ENCODE peak calls at places on chromosomes 6 and 20, in four cellular contexts. R, B, I and O are unnamed samples.

GRCh38 chr6:48378874-48379407 is 267.9 kb upstream of the PTCHD4 start:
- DNase-seq in R (peak), B (no peak), I (no peak), O (no peak)

GRCh38 chr6:144580771-144581170 is 295.6 kb downstream of the UTRN start:
- DNase-seq in R (no peak), B (no peak), I (no peak), O (no peak)

GRCh38 chr6:147157930-147158329 is 46.3 kb upstream of the STXBP5 start:
- DNase-seq in R (no peak), B (no peak), I (no peak), O (no peak)

GRCh38 chr6:155089746-155090145 is 94.6 kb downstream of the TIAM2 start:
- DNase-seq in R (no peak), B (no peak), I (no peak), O (no peak)

GRCh38 chr20:49656304-49656703 is 57.4 kb downstream of the B4GALT5 start:
- DNase-seq in R (no peak), B (no peak), I (no peak), O (no peak)

GRCh38 chr6:54874349-54875048 is 27.9 kb downstream of the FAM83B start:
- DNase-seq in R (peak), B (no peak), I (no peak), O (no peak)

GRCh38 chr6:82275686-82276085 is 28.1 kb upstream of the IBTK start:
- DNase-seq in R (no peak), B (no peak), I (no peak), O (no peak)

GRCh38 chr6:37507690-37508421 is 8.2 kb upstream of the CCDC167 start:
- DNase-seq in R (peak), B (peak), I (no peak), O (no peak)

GRCh38 chr6:118963003-118963402 is 28.0 kb upstream of the MCM9 start:
- DNase-seq in R (peak), B (no peak), I (no peak), O (no peak)

GRCh38 chr6:72674842-72675241 is 53.0 kb downstream of the KCNQ5 start:
- DNase-seq in R (no peak), B (no peak), I (no peak), O (no peak)

GRCh38 chr20:57298457-57298856 is 31.1 kb upstream of the SPO11 start:
- DNase-seq in R (no peak), B (no peak), I (no peak), O (no peak)